ENCODE peak calls at places on chromosome 13, in nine cellular contexts. C is endothelial cell; K is activated CD8-positive, alpha-beta T cell treated with anti-CD3 and anti-CD28 coated beads, Interleukin-2, amount 10 ng/mL, durations not matched to agents 7 days and 5 days; S is skeletal muscle cell; O is psoas muscle; U is NCI-H1694 treated with DMSO at 0.1 percent for 48 hours; G is cardiac septum; L is Peyer's patch; J is NCI-H1417. F is an unnamed sample.

GRCh38 chr13:97975851-97976550 is 22.5 kb downstream of the IPO5 start:
- DNase-seq in C (peak; percentile 93), K (peak; percentile 89), S (peak; percentile 51), O (no peak), U (peak; percentile 82), G (peak; percentile 94), L (peak; percentile 91), J (peak; percentile 98), F (peak; percentile 86)

GRCh38 chr13:76884571-76885202 is 1.5 kb downstream of the KCTD12 start:
- DNase-seq in C (no peak), K (no peak), S (no peak), O (no peak), U (no peak), G (no peak), L (no peak), J (no peak), F (no peak)

GRCh38 chr13:36354842-36355241 is 8.6 kb upstream of the SPART start:
- DNase-seq in C (no peak), K (no peak), S (no peak), O (no peak), U (no peak), G (no peak), L (no peak), J (no peak), F (no peak)

GRCh38 chr13:27958928-27959539 is 10.1 kb downstream of the CDX2 start:
- DNase-seq in C (no peak), K (no peak), S (no peak), O (no peak), U (no peak), G (no peak), L (no peak), J (no peak), F (no peak)

GRCh38 chr13:99327761-99328160 is 20.6 kb upstream of the GPR183 start:
- DNase-seq in C (no peak), K (no peak), S (no peak), O (no peak), U (no peak), G (no peak), L (no peak), J (no peak), F (no peak)

GRCh38 chr13:112184851-112185371 is 118.0 kb downstream of the SOX1 start:
- DNase-seq in C (no peak), K (no peak), S (no peak), O (no peak), U (no peak), G (no peak), L (no peak), J (no peak), F (no peak)

GRCh38 chr13:20680416-20681080 is 23.0 kb upstream of the IL17D start:
- DNase-seq in C (no peak), K (no peak), S (no peak), O (no peak), U (no peak), G (no peak), L (no peak), J (no peak), F (no peak)

GRCh38 chr13:110217811-110218210 is 89.1 kb downstream of the COL4A1 start:
- DNase-seq in C (no peak), K (no peak), S (no peak), O (no peak), U (no peak), G (no peak), L (no peak), J (no peak), F (no peak)

GRCh38 chr13:88919970-88920628 is 1248.9 kb downstream of the SLITRK5 start:
- DNase-seq in C (no peak), K (peak; percentile 72), S (no peak), O (no peak), U (no peak), G (no peak), L (no peak), J (no peak), F (no peak)

GRCh38 chr13:93620366-93620765 is 393.8 kb downstream of the GPC6 start:
- DNase-seq in C (no peak), K (no peak), S (no peak), O (no peak), U (no peak), G (no peak), L (no peak), J (no peak), F (no peak)

GRCh38 chr13:99086149-99086868 is 108.4 kb upstream of the DOCK9 start:
- DNase-seq in C (peak; percentile 53), K (peak; percentile 74), S (no peak), O (peak; percentile 72), U (peak; percentile 10), G (no peak), L (peak; percentile 49), J (peak; percentile 70), F (peak; percentile 71)

GRCh38 chr13:43054803-43055802 is 31.7 kb downstream of the DNAJC15 start:
- DNase-seq in C (peak; percentile 5), K (peak; percentile 37), S (peak; percentile 85), O (peak; percentile 46), U (no peak), G (no peak), L (no peak), J (no peak), F (peak; percentile 28)

GRCh38 chr13:67740871-67741475 is 510.8 kb upstream of the PCDH9 start:
- DNase-seq in C (no peak), K (no peak), S (no peak), O (no peak), U (no peak), G (no peak), L (no peak), J (no peak), F (no peak)

GRCh38 chr13:76455960-76456359 is 430.2 kb downstream of the KCTD12 start:
- DNase-seq in C (no peak), K (no peak), S (peak; percentile 48), O (no peak), U (no peak), G (no peak), L (no peak), J (no peak), F (no peak)

GRCh38 chr13:110471833-110472162 is 89.7 kb downstream of the RAB20 start:
- DNase-seq in C (no peak), K (no peak), S (no peak), O (peak; percentile 70), U (no peak), G (peak; percentile 83), L (peak; percentile 88), J (no peak), F (no peak)

GRCh38 chr13:40129467-40129866 is 474.0 kb downstream of the COG6 start:
- DNase-seq in C (no peak), K (no peak), S (no peak), O (no peak), U (no peak), G (no peak), L (no peak), J (no peak), F (no peak)

GRCh38 chr13:103101902-103102301 is 35.7 kb upstream of the SLC10A2 start:
- DNase-seq in C (no peak), K (no peak), S (no peak), O (no peak), U (no peak), G (no peak), L (no peak), J (no peak), F (no peak)

GRCh38 chr13:107480130-107480529 is 735.2 kb downstream of the LIG4 start:
- DNase-seq in C (no peak), K (no peak), S (no peak), O (no peak), U (no peak), G (no peak), L (no peak), J (no peak), F (no peak)

GRCh38 chr13:97359181-97360057 is 74.5 kb upstream of the RAP2A start:
- DNase-seq in C (peak; percentile 60), K (peak; percentile 64), S (peak; percentile 43), O (no peak), U (peak; percentile 74), G (no peak), L (no peak), J (peak; percentile 78), F (peak; percentile 82)

GRCh38 chr13:21486322-21486721 is 27.2 kb upstream of the ZDHHC20 start:
- DNase-seq in C (no peak), K (no peak), S (no peak), O (no peak), U (no peak), G (no peak), L (no peak), J (no peak), F (no peak)

GRCh38 chr13:107251321-107251720 is 683.4 kb upstream of the ARGLU1 start:
- DNase-seq in C (no peak), K (no peak), S (no peak), O (no peak), U (no peak), G (no peak), L (no peak), J (no peak), F (no peak)

GRCh38 chr13:33180009-33180804 is 105.3 kb downstream of the STARD13 start:
- DNase-seq in C (no peak), K (no peak), S (no peak), O (no peak), U (no peak), G (no peak), L (no peak), J (peak; percentile 42), F (no peak)

F was measured in retina.